ENCODE peak calls at places on chromosomes 3 and 15, in ten cellular contexts. One of them, this sample, is unnamed.

GRCh38 chr3:141795719-141796435 is 32.7 kb downstream of the GRK7 start:
- DNase-seq in tibial nerve: peak
- DNase-seq in heart left ventricle: no peak
- DNase-seq in IMR-90: no peak
- DNase-seq in esophagus squamous epithelium: no peak
- DNase-seq in A549: no peak
- DNase-seq in vagina: no peak
- DNase-seq in transverse colon: peak
- DNase-seq in lower leg skin: peak
- DNase-seq in Peyer's patch: peak
- DNase-seq in this sample: peak

GRCh38 chr3:65379223-65379622 is 659.5 kb downstream of the MAGI1 start:
- DNase-seq in IMR-90: no peak
- DNase-seq in lower leg skin: no peak
- DNase-seq in heart left ventricle: no peak
- DNase-seq in tibial nerve: no peak
- DNase-seq in A549: no peak
- DNase-seq in vagina: no peak
- DNase-seq in esophagus squamous epithelium: no peak
- DNase-seq in Peyer's patch: no peak
- DNase-seq in transverse colon: no peak
- DNase-seq in this sample: no peak

GRCh38 chr3:185216587-185216918 is 37.3 kb downstream of the EHHADH start:
- DNase-seq in IMR-90: no peak
- DNase-seq in tibial nerve: no peak
- DNase-seq in transverse colon: no peak
- DNase-seq in A549: no peak
- DNase-seq in Peyer's patch: no peak
- DNase-seq in lower leg skin: no peak
- DNase-seq in vagina: no peak
- DNase-seq in esophagus squamous epithelium: no peak
- DNase-seq in heart left ventricle: no peak
- DNase-seq in this sample: peak

GRCh38 chr3:53140575-53141467 is 10.6 kb upstream of the RFT1 start:
- DNase-seq in vagina: no peak
- DNase-seq in esophagus squamous epithelium: no peak
- DNase-seq in A549: peak
- DNase-seq in IMR-90: peak
- DNase-seq in transverse colon: no peak
- DNase-seq in lower leg skin: no peak
- DNase-seq in heart left ventricle: no peak
- DNase-seq in tibial nerve: no peak
- DNase-seq in Peyer's patch: no peak
- DNase-seq in this sample: no peak

GRCh38 chr3:136631424-136631823 is 120.8 kb downstream of the STAG1 start:
- DNase-seq in vagina: no peak
- DNase-seq in transverse colon: no peak
- DNase-seq in tibial nerve: no peak
- DNase-seq in Peyer's patch: no peak
- DNase-seq in IMR-90: no peak
- DNase-seq in esophagus squamous epithelium: no peak
- DNase-seq in heart left ventricle: no peak
- DNase-seq in A549: no peak
- DNase-seq in lower leg skin: no peak
- DNase-seq in this sample: no peak

GRCh38 chr3:83941990-83942710 is 1016.6 kb upstream of the CADM2 start:
- DNase-seq in tibial nerve: no peak
- DNase-seq in A549: no peak
- DNase-seq in Peyer's patch: no peak
- DNase-seq in heart left ventricle: no peak
- DNase-seq in IMR-90: no peak
- DNase-seq in lower leg skin: no peak
- DNase-seq in esophagus squamous epithelium: no peak
- DNase-seq in transverse colon: no peak
- DNase-seq in vagina: no peak
- DNase-seq in this sample: no peak

GRCh38 chr3:31341130-31341529 is 191.6 kb upstream of the STT3B start:
- DNase-seq in heart left ventricle: no peak
- DNase-seq in vagina: no peak
- DNase-seq in esophagus squamous epithelium: no peak
- DNase-seq in Peyer's patch: no peak
- DNase-seq in A549: peak
- DNase-seq in transverse colon: no peak
- DNase-seq in tibial nerve: no peak
- DNase-seq in IMR-90: no peak
- DNase-seq in lower leg skin: no peak
- DNase-seq in this sample: peak

GRCh38 chr3:30355622-30356021 is 250.8 kb upstream of the TGFBR2 start:
- DNase-seq in tibial nerve: no peak
- DNase-seq in heart left ventricle: no peak
- DNase-seq in IMR-90: peak
- DNase-seq in transverse colon: no peak
- DNase-seq in Peyer's patch: no peak
- DNase-seq in A549: no peak
- DNase-seq in vagina: no peak
- DNase-seq in lower leg skin: no peak
- DNase-seq in esophagus squamous epithelium: no peak
- DNase-seq in this sample: no peak

GRCh38 chr3:174215426-174215825 is 643.7 kb upstream of the NAALADL2 start:
- DNase-seq in transverse colon: no peak
- DNase-seq in IMR-90: peak
- DNase-seq in tibial nerve: no peak
- DNase-seq in heart left ventricle: no peak
- DNase-seq in esophagus squamous epithelium: no peak
- DNase-seq in Peyer's patch: no peak
- DNase-seq in A549: no peak
- DNase-seq in vagina: no peak
- DNase-seq in lower leg skin: no peak
- DNase-seq in this sample: no peak

GRCh38 chr3:4021162-4021561 is 221.9 kb downstream of the LRRN1 start:
- DNase-seq in vagina: no peak
- DNase-seq in lower leg skin: no peak
- DNase-seq in A549: no peak
- DNase-seq in transverse colon: no peak
- DNase-seq in IMR-90: no peak
- DNase-seq in Peyer's patch: no peak
- DNase-seq in esophagus squamous epithelium: no peak
- DNase-seq in tibial nerve: no peak
- DNase-seq in heart left ventricle: no peak
- DNase-seq in this sample: no peak

GRCh38 chr3:12484983-12485327 is 675 bp downstream of the TSEN2 start:
- DNase-seq in IMR-90: no peak
- DNase-seq in transverse colon: no peak
- DNase-seq in lower leg skin: no peak
- DNase-seq in Peyer's patch: no peak
- DNase-seq in tibial nerve: no peak
- DNase-seq in esophagus squamous epithelium: no peak
- DNase-seq in heart left ventricle: no peak
- DNase-seq in vagina: no peak
- DNase-seq in A549: no peak
- DNase-seq in this sample: no peak

GRCh38 chr3:134337511-134338200 is 36.6 kb downstream of the AMOTL2 start:
- DNase-seq in IMR-90: no peak
- DNase-seq in A549: no peak
- DNase-seq in Peyer's patch: no peak
- DNase-seq in vagina: no peak
- DNase-seq in tibial nerve: no peak
- DNase-seq in transverse colon: no peak
- DNase-seq in lower leg skin: peak
- DNase-seq in esophagus squamous epithelium: no peak
- DNase-seq in heart left ventricle: no peak
- DNase-seq in this sample: no peak

GRCh38 chr15:66220587-66220986 is 33.0 kb downstream of the MEGF11 start:
- DNase-seq in lower leg skin: peak
- DNase-seq in A549: no peak
- DNase-seq in esophagus squamous epithelium: no peak
- DNase-seq in transverse colon: no peak
- DNase-seq in Peyer's patch: no peak
- DNase-seq in tibial nerve: no peak
- DNase-seq in vagina: no peak
- DNase-seq in heart left ventricle: no peak
- DNase-seq in IMR-90: no peak
- DNase-seq in this sample: no peak

GRCh38 chr15:78075490-78076230 is 1.9 kb downstream of the TBC1D2B start:
- DNase-seq in heart left ventricle: peak
- DNase-seq in tibial nerve: peak
- DNase-seq in esophagus squamous epithelium: no peak
- DNase-seq in IMR-90: peak
- DNase-seq in vagina: no peak
- DNase-seq in Peyer's patch: no peak
- DNase-seq in A549: peak
- DNase-seq in lower leg skin: no peak
- DNase-seq in transverse colon: peak
- DNase-seq in this sample: peak

DNA sequence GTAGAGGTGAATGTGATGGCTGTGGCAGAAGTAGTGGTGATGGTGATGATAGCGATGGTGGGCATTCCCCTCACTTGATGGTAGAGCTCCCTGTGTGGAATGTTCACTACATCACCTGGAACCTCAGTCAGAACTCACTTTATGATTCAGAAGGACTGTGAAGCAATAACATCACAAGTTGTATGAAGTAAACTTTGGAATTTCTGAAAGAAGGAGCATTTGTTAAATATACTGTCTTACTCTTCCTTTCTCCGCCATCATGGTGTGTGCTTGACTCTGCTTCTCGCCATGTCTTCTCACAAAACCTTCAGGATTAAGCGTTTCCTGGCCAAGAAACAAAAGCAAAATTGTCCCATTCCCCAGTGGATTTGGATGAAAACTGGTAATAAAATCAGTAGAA is at the start of gene PP2D1:
- DNase-seq in lower leg skin: no peak
- DNase-seq in transverse colon: no peak
- DNase-seq in tibial nerve: no peak
- DNase-seq in vagina: no peak
- DNase-seq in heart left ventricle: no peak
- DNase-seq in A549: no peak
- DNase-seq in esophagus squamous epithelium: no peak
- DNase-seq in Peyer's patch: no peak
- DNase-seq in IMR-90: no peak
- DNase-seq in this sample: no peak
- TF ChIP-seq POLR2A in lower leg skin: no peak
- TF ChIP-seq POLR2A in transverse colon: no peak
- TF ChIP-seq POLR2A in tibial nerve: no peak
- TF ChIP-seq POLR2A in vagina: no peak
- TF ChIP-seq POLR2A in heart left ventricle: no peak
- TF ChIP-seq POLR2A in A549: no peak
- TF ChIP-seq POLR2A in esophagus squamous epithelium: no peak
- TF ChIP-seq POLR2A in Peyer's patch: no peak
- TF ChIP-seq POLR2A in IMR-90: no peak
- TF ChIP-seq POLR2A in this sample: no peak

GRCh38 chr3:186824430-186825139 is 17.9 kb upstream of the ADIPOQ start:
- DNase-seq in A549: no peak
- DNase-seq in vagina: no peak
- DNase-seq in esophagus squamous epithelium: no peak
- DNase-seq in lower leg skin: peak
- DNase-seq in heart left ventricle: no peak
- DNase-seq in IMR-90: no peak
- DNase-seq in transverse colon: no peak
- DNase-seq in tibial nerve: no peak
- DNase-seq in Peyer's patch: no peak
- DNase-seq in this sample: no peak

GRCh38 chr3:186826316-186826977 is 16.1 kb upstream of the ADIPOQ start:
- DNase-seq in IMR-90: no peak
- DNase-seq in heart left ventricle: no peak
- DNase-seq in transverse colon: no peak
- DNase-seq in esophagus squamous epithelium: no peak
- DNase-seq in A549: no peak
- DNase-seq in lower leg skin: peak
- DNase-seq in vagina: no peak
- DNase-seq in Peyer's patch: peak
- DNase-seq in tibial nerve: no peak
- DNase-seq in this sample: no peak

GRCh38 chr3:186825294-186825821 is 17.2 kb upstream of the ADIPOQ start:
- DNase-seq in A549: no peak
- DNase-seq in Peyer's patch: no peak
- DNase-seq in tibial nerve: no peak
- DNase-seq in transverse colon: no peak
- DNase-seq in IMR-90: peak
- DNase-seq in esophagus squamous epithelium: no peak
- DNase-seq in heart left ventricle: no peak
- DNase-seq in vagina: no peak
- DNase-seq in lower leg skin: peak
- DNase-seq in this sample: peak

GRCh38 chr3:186828340-186828739 is 14.2 kb upstream of the ADIPOQ start:
- DNase-seq in tibial nerve: no peak
- DNase-seq in Peyer's patch: no peak
- DNase-seq in lower leg skin: peak
- DNase-seq in vagina: no peak
- DNase-seq in transverse colon: no peak
- DNase-seq in A549: no peak
- DNase-seq in esophagus squamous epithelium: no peak
- DNase-seq in IMR-90: no peak
- DNase-seq in heart left ventricle: no peak
- DNase-seq in this sample: no peak

GRCh38 chr3:186826978-186827857 is 15.3 kb upstream of the ADIPOQ start:
- DNase-seq in esophagus squamous epithelium: no peak
- DNase-seq in tibial nerve: peak
- DNase-seq in transverse colon: peak
- DNase-seq in A549: peak
- DNase-seq in IMR-90: peak
- DNase-seq in lower leg skin: peak
- DNase-seq in Peyer's patch: peak
- DNase-seq in vagina: no peak
- DNase-seq in heart left ventricle: peak
- DNase-seq in this sample: peak
- TF ChIP-seq POLR2A in esophagus squamous epithelium: peak
- TF ChIP-seq POLR2A in tibial nerve: peak
- TF ChIP-seq POLR2A in transverse colon: no peak
- TF ChIP-seq POLR2A in A549: peak
- TF ChIP-seq POLR2A in IMR-90: peak
- TF ChIP-seq POLR2A in lower leg skin: no peak
- TF ChIP-seq POLR2A in Peyer's patch: no peak
- TF ChIP-seq POLR2A in vagina: no peak
- TF ChIP-seq POLR2A in heart left ventricle: peak
- TF ChIP-seq POLR2A in this sample: no peak

GRCh38 chr3:98343647-98344507 is 9.8 kb upstream of the OR5K4 start:
- DNase-seq in vagina: no peak
- DNase-seq in esophagus squamous epithelium: no peak
- DNase-seq in lower leg skin: no peak
- DNase-seq in heart left ventricle: no peak
- DNase-seq in tibial nerve: no peak
- DNase-seq in transverse colon: peak
- DNase-seq in IMR-90: peak
- DNase-seq in A549: peak
- DNase-seq in Peyer's patch: no peak
- DNase-seq in this sample: peak
- TF ChIP-seq POLR2A in vagina: no peak
- TF ChIP-seq POLR2A in esophagus squamous epithelium: no peak
- TF ChIP-seq POLR2A in lower leg skin: no peak
- TF ChIP-seq POLR2A in heart left ventricle: no peak
- TF ChIP-seq POLR2A in tibial nerve: no peak
- TF ChIP-seq POLR2A in transverse colon: no peak
- TF ChIP-seq POLR2A in IMR-90: no peak
- TF ChIP-seq POLR2A in A549: no peak
- TF ChIP-seq POLR2A in Peyer's patch: no peak
- TF ChIP-seq POLR2A in this sample: no peak

DNA sequence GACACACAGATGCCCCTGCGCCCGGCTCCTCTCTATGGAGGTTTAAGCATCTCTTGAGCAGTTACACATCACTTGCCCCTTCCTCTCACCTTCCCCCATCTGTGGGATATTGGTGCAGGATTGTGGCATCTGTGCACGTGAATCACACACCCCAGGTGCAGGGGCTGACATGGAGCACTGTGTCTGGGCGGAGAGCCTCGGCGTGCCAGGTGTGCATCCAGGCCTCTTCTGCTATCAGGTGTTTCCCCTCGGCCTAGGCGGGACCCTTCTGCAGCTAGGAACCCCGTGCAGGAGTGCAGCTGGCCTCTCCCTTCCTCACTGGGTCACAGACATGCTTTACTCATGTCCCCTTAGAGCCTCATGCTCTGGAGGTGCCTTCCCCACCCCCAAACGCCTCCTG is 33.4 kb upstream of the MUC13 start:
- DNase-seq in esophagus squamous epithelium: no peak
- DNase-seq in A549: no peak
- DNase-seq in Peyer's patch: no peak
- DNase-seq in lower leg skin: no peak
- DNase-seq in transverse colon: no peak
- DNase-seq in tibial nerve: no peak
- DNase-seq in vagina: no peak
- DNase-seq in heart left ventricle: no peak
- DNase-seq in IMR-90: no peak
- DNase-seq in this sample: no peak
- TF ChIP-seq POLR2A in esophagus squamous epithelium: no peak
- TF ChIP-seq POLR2A in A549: no peak
- TF ChIP-seq POLR2A in Peyer's patch: no peak
- TF ChIP-seq POLR2A in lower leg skin: no peak
- TF ChIP-seq POLR2A in transverse colon: no peak
- TF ChIP-seq POLR2A in tibial nerve: no peak
- TF ChIP-seq POLR2A in vagina: no peak
- TF ChIP-seq POLR2A in heart left ventricle: no peak
- TF ChIP-seq POLR2A in IMR-90: no peak
- TF ChIP-seq POLR2A in this sample: no peak